ENCODE peak calls at places on chromosomes 5 and 9, in nine cellular contexts. One of them, this sample, is unnamed. For H3K4me1, the result is how much of the 10 kb centered on the place peaks cover.

GRCh38 chr9:134571326-134571871 is 70.2 kb upstream of the COL5A1 start:
- DNase-seq in fibroblast of lung: no peak
- DNase-seq in Karpas-422: no peak
- DNase-seq in cardiac muscle cell: no peak
- DNase-seq in neural progenitor cell: no peak
- DNase-seq in RWPE2: peak
- DNase-seq in IMR-90: no peak
- DNase-seq in mesenchymal stem cell: no peak
- DNase-seq in small intestine: no peak
- DNase-seq in this sample: no peak

GRCh38 chr5:112625586-112625985 is 112.1 kb upstream of the APC start:
- DNase-seq in fibroblast of lung: no peak
- DNase-seq in Karpas-422: peak
- DNase-seq in cardiac muscle cell: no peak
- DNase-seq in neural progenitor cell: no peak
- DNase-seq in RWPE2: no peak
- DNase-seq in IMR-90: no peak
- DNase-seq in mesenchymal stem cell: no peak
- DNase-seq in small intestine: no peak
- DNase-seq in this sample: no peak

GRCh38 chr9:132037470-132037869 is 42.2 kb downstream of the MED27 start:
- DNase-seq in fibroblast of lung: no peak
- DNase-seq in Karpas-422: no peak
- DNase-seq in cardiac muscle cell: no peak
- DNase-seq in neural progenitor cell: no peak
- DNase-seq in RWPE2: no peak
- DNase-seq in IMR-90: no peak
- DNase-seq in mesenchymal stem cell: no peak
- DNase-seq in small intestine: no peak
- DNase-seq in this sample: no peak

GRCh38 chr9:16236326-16236725 is 634.1 kb downstream of the BNC2 start:
- DNase-seq in fibroblast of lung: peak
- DNase-seq in Karpas-422: no peak
- DNase-seq in cardiac muscle cell: peak
- DNase-seq in neural progenitor cell: no peak
- DNase-seq in RWPE2: no peak
- DNase-seq in IMR-90: peak
- DNase-seq in mesenchymal stem cell: no peak
- DNase-seq in small intestine: no peak
- DNase-seq in this sample: no peak

GRCh38 chr5:79074641-79075040 is 5.1 kb downstream of the BHMT2 start:
- DNase-seq in fibroblast of lung: peak
- DNase-seq in Karpas-422: no peak
- DNase-seq in cardiac muscle cell: peak
- DNase-seq in neural progenitor cell: no peak
- DNase-seq in RWPE2: no peak
- DNase-seq in IMR-90: peak
- DNase-seq in mesenchymal stem cell: peak
- DNase-seq in small intestine: no peak
- DNase-seq in this sample: peak

GRCh38 chr9:114082017-114082735 is 4.1 kb upstream of the AMBP start:
- DNase-seq in fibroblast of lung: peak
- DNase-seq in Karpas-422: peak
- DNase-seq in cardiac muscle cell: peak
- DNase-seq in neural progenitor cell: peak
- DNase-seq in RWPE2: peak
- DNase-seq in IMR-90: peak
- DNase-seq in mesenchymal stem cell: peak
- DNase-seq in small intestine: peak
- DNase-seq in this sample: peak

GRCh38 chr5:127184841-127185240 is 105.8 kb upstream of the MEGF10 start:
- DNase-seq in fibroblast of lung: no peak
- DNase-seq in Karpas-422: no peak
- DNase-seq in cardiac muscle cell: peak
- DNase-seq in neural progenitor cell: no peak
- DNase-seq in RWPE2: no peak
- DNase-seq in IMR-90: no peak
- DNase-seq in mesenchymal stem cell: no peak
- DNase-seq in small intestine: no peak
- DNase-seq in this sample: no peak

GRCh38 chr5:168434746-168435321 is 51.4 kb upstream of the RARS1 start:
- DNase-seq in fibroblast of lung: peak
- DNase-seq in Karpas-422: no peak
- DNase-seq in cardiac muscle cell: no peak
- DNase-seq in neural progenitor cell: no peak
- DNase-seq in RWPE2: no peak
- DNase-seq in IMR-90: peak
- DNase-seq in mesenchymal stem cell: no peak
- DNase-seq in small intestine: no peak
- DNase-seq in this sample: no peak

GRCh38 chr5:69444127-69444754 is 29.3 kb downstream of the MARVELD2 start:
- DNase-seq in fibroblast of lung: peak
- DNase-seq in Karpas-422: no peak
- DNase-seq in cardiac muscle cell: no peak
- DNase-seq in neural progenitor cell: no peak
- DNase-seq in RWPE2: no peak
- DNase-seq in IMR-90: no peak
- DNase-seq in mesenchymal stem cell: no peak
- DNase-seq in small intestine: peak
- DNase-seq in this sample: no peak

GRCh38 chr5:10595678-10596309 is 31.9 kb downstream of the ANKRD33B start:
- DNase-seq in fibroblast of lung: peak
- DNase-seq in Karpas-422: no peak
- DNase-seq in cardiac muscle cell: peak
- DNase-seq in neural progenitor cell: no peak
- DNase-seq in RWPE2: peak
- DNase-seq in IMR-90: peak
- DNase-seq in mesenchymal stem cell: peak
- DNase-seq in small intestine: peak
- DNase-seq in this sample: peak

GRCh38 chr5:54186912-54187445 is 123.4 kb downstream of the ARL15 start:
- DNase-seq in fibroblast of lung: no peak
- DNase-seq in Karpas-422: no peak
- DNase-seq in cardiac muscle cell: no peak
- DNase-seq in neural progenitor cell: peak
- DNase-seq in RWPE2: no peak
- DNase-seq in IMR-90: no peak
- DNase-seq in mesenchymal stem cell: no peak
- DNase-seq in small intestine: no peak
- DNase-seq in this sample: no peak

GRCh38 chr9:134879664-134880483 is 736 bp upstream of the FCN2 start:
- DNase-seq in fibroblast of lung: no peak
- DNase-seq in Karpas-422: no peak
- DNase-seq in cardiac muscle cell: no peak
- DNase-seq in neural progenitor cell: no peak
- DNase-seq in RWPE2: no peak
- DNase-seq in IMR-90: no peak
- DNase-seq in mesenchymal stem cell: no peak
- DNase-seq in small intestine: no peak
- DNase-seq in this sample: no peak

GRCh38 chr9:97880336-97880735 is 27.3 kb downstream of the FOXE1 start:
- DNase-seq in fibroblast of lung: peak
- DNase-seq in Karpas-422: no peak
- DNase-seq in cardiac muscle cell: peak
- DNase-seq in neural progenitor cell: no peak
- DNase-seq in RWPE2: no peak
- DNase-seq in IMR-90: peak
- DNase-seq in mesenchymal stem cell: peak
- DNase-seq in small intestine: no peak
- DNase-seq in this sample: no peak

GRCh38 chr5:127133071-127133470 is 59.8 kb upstream of the C5orf63 start:
- DNase-seq in fibroblast of lung: no peak
- DNase-seq in Karpas-422: no peak
- DNase-seq in cardiac muscle cell: no peak
- DNase-seq in neural progenitor cell: no peak
- DNase-seq in RWPE2: no peak
- DNase-seq in IMR-90: no peak
- DNase-seq in mesenchymal stem cell: no peak
- DNase-seq in small intestine: no peak
- DNase-seq in this sample: no peak

GRCh38 chr9:20355022-20355421 is 267.3 kb downstream of the MLLT3 start:
- DNase-seq in fibroblast of lung: peak
- DNase-seq in Karpas-422: no peak
- DNase-seq in cardiac muscle cell: peak
- DNase-seq in neural progenitor cell: no peak
- DNase-seq in RWPE2: no peak
- DNase-seq in IMR-90: peak
- DNase-seq in mesenchymal stem cell: peak
- DNase-seq in small intestine: no peak
- DNase-seq in this sample: peak

DNA sequence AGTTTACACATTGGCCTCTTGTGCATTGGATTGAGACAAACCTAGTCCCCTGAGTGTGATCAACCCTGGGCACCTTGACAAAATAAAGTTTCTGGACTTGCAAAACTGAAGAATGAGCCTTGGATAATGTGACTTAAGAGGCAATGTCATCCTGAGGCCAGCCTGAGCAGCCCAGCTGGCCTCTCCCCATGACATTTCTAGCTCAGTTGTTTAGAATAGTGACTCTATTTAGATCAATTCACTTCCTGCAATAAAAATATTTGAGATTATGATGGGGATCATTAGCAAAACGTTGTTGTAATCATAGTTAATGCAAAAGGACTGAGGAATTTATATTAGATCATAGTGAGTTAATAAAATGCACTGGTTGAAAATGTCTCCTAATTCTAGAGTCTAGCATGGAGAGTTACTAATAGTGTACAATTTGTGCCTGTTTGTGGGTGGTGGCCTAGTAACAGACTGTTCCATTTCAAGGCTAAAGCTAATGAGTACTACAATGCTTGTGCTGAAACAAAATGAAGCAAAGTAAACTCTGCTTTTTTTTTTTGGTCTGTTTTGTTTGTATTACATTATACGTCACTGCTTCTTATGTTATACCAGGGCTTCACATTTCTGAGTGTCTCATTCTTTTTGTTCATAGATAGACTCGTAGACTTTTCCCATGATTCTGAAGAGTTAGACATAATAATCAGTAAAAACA is 10.9 kb upstream of the RHOBTB3 start:
- DNase-seq in fibroblast of lung: no peak
- DNase-seq in Karpas-422: no peak
- DNase-seq in cardiac muscle cell: no peak
- DNase-seq in neural progenitor cell: no peak
- DNase-seq in RWPE2: no peak
- DNase-seq in IMR-90: peak
- DNase-seq in mesenchymal stem cell: peak
- DNase-seq in small intestine: peak
- DNase-seq in this sample: no peak
- H3K4me1 ChIP-seq in fibroblast of lung: under half
- H3K4me1 ChIP-seq in Karpas-422: under half
- H3K4me1 ChIP-seq in cardiac muscle cell: half or more
- H3K4me1 ChIP-seq in neural progenitor cell: under half
- H3K4me1 ChIP-seq in RWPE2: under half
- H3K4me1 ChIP-seq in IMR-90: under half
- H3K4me1 ChIP-seq in mesenchymal stem cell: under half
- H3K4me1 ChIP-seq in small intestine: under half
- H3K4me1 ChIP-seq in this sample: under half

GRCh38 chr9:93623736-93624135 is 47.4 kb downstream of the PHF2 start:
- DNase-seq in fibroblast of lung: no peak
- DNase-seq in Karpas-422: no peak
- DNase-seq in cardiac muscle cell: no peak
- DNase-seq in neural progenitor cell: no peak
- DNase-seq in RWPE2: no peak
- DNase-seq in IMR-90: no peak
- DNase-seq in mesenchymal stem cell: no peak
- DNase-seq in small intestine: no peak
- DNase-seq in this sample: no peak
- H3K4me1 ChIP-seq in fibroblast of lung: under half
- H3K4me1 ChIP-seq in Karpas-422: under half
- H3K4me1 ChIP-seq in cardiac muscle cell: under half
- H3K4me1 ChIP-seq in neural progenitor cell: under half
- H3K4me1 ChIP-seq in RWPE2: under half
- H3K4me1 ChIP-seq in IMR-90: under half
- H3K4me1 ChIP-seq in mesenchymal stem cell: under half
- H3K4me1 ChIP-seq in small intestine: under half
- H3K4me1 ChIP-seq in this sample: under half

GRCh38 chr5:170971-171800 is 20.1 kb upstream of the LRRC14B start:
- DNase-seq in fibroblast of lung: no peak
- DNase-seq in Karpas-422: no peak
- DNase-seq in cardiac muscle cell: no peak
- DNase-seq in neural progenitor cell: no peak
- DNase-seq in RWPE2: peak
- DNase-seq in IMR-90: no peak
- DNase-seq in mesenchymal stem cell: no peak
- DNase-seq in small intestine: no peak
- DNase-seq in this sample: no peak

GRCh38 chr5:172841-173251 is 18.4 kb upstream of the LRRC14B start:
- DNase-seq in fibroblast of lung: no peak
- DNase-seq in Karpas-422: no peak
- DNase-seq in cardiac muscle cell: no peak
- DNase-seq in neural progenitor cell: no peak
- DNase-seq in RWPE2: peak
- DNase-seq in IMR-90: no peak
- DNase-seq in mesenchymal stem cell: no peak
- DNase-seq in small intestine: no peak
- DNase-seq in this sample: no peak

GRCh38 chr5:173639-174600 is 17.4 kb upstream of the LRRC14B start:
- DNase-seq in fibroblast of lung: no peak
- DNase-seq in Karpas-422: no peak
- DNase-seq in cardiac muscle cell: no peak
- DNase-seq in neural progenitor cell: no peak
- DNase-seq in RWPE2: peak
- DNase-seq in IMR-90: no peak
- DNase-seq in mesenchymal stem cell: no peak
- DNase-seq in small intestine: no peak
- DNase-seq in this sample: no peak

GRCh38 chr5:171801-172331 is 19.4 kb upstream of the LRRC14B start:
- DNase-seq in fibroblast of lung: no peak
- DNase-seq in Karpas-422: no peak
- DNase-seq in cardiac muscle cell: no peak
- DNase-seq in neural progenitor cell: no peak
- DNase-seq in RWPE2: no peak
- DNase-seq in IMR-90: no peak
- DNase-seq in mesenchymal stem cell: no peak
- DNase-seq in small intestine: no peak
- DNase-seq in this sample: no peak

DNA sequence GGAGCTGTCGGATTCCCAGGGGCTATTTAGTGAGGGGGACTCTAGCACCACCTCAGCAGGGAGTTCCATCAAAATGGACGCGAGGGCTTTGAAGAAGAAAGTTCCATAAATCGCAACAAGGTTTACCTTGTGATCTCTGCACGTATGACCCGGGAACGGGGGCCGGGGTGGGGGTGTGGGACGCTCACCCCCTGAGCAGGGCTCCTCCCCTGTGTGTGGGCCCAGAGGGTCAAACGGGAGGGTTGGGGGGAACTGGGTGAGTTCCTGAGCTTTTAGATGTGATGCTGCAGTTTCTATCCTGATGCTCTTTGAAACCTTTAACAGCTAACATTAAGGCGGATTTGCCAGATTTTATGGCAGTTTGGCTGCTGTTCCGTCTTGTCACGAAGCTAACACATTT is 18.9 kb upstream of the LRRC14B start:
- DNase-seq in fibroblast of lung: no peak
- DNase-seq in Karpas-422: no peak
- DNase-seq in cardiac muscle cell: no peak
- DNase-seq in neural progenitor cell: no peak
- DNase-seq in RWPE2: peak
- DNase-seq in IMR-90: no peak
- DNase-seq in mesenchymal stem cell: no peak
- DNase-seq in small intestine: no peak
- DNase-seq in this sample: no peak
- H3K4me1 ChIP-seq in fibroblast of lung: under half
- H3K4me1 ChIP-seq in Karpas-422: under half
- H3K4me1 ChIP-seq in cardiac muscle cell: under half
- H3K4me1 ChIP-seq in neural progenitor cell: under half
- H3K4me1 ChIP-seq in RWPE2: under half
- H3K4me1 ChIP-seq in IMR-90: under half
- H3K4me1 ChIP-seq in mesenchymal stem cell: under half
- H3K4me1 ChIP-seq in small intestine: under half
- H3K4me1 ChIP-seq in this sample: under half

GRCh38 chr5:61303348-61303747 is 28.7 kb upstream of the ZSWIM6 start:
- DNase-seq in fibroblast of lung: no peak
- DNase-seq in Karpas-422: no peak
- DNase-seq in cardiac muscle cell: peak
- DNase-seq in neural progenitor cell: no peak
- DNase-seq in RWPE2: no peak
- DNase-seq in IMR-90: no peak
- DNase-seq in mesenchymal stem cell: no peak
- DNase-seq in small intestine: no peak
- DNase-seq in this sample: no peak
- H3K4me1 ChIP-seq in fibroblast of lung: under half
- H3K4me1 ChIP-seq in Karpas-422: under half
- H3K4me1 ChIP-seq in cardiac muscle cell: under half
- H3K4me1 ChIP-seq in neural progenitor cell: under half
- H3K4me1 ChIP-seq in RWPE2: half or more
- H3K4me1 ChIP-seq in IMR-90: under half
- H3K4me1 ChIP-seq in mesenchymal stem cell: under half
- H3K4me1 ChIP-seq in small intestine: under half
- H3K4me1 ChIP-seq in this sample: half or more

This sample was measured in foreskin keratinocyte.